ENCODE peak calls at places on chromosomes 7 and 10, in nine cellular contexts. J is hepatocyte, U is tibial artery, L is neural progenitor cell, S is mammary epithelial cell, T is astrocyte, V is transverse colon, Z is left lung, B is upper lobe of left lung. A is an unnamed sample.
A peak's percentile ranks its signal among the peaks of the same experiment; 100 is the strongest.

GRCh38 chr7:93178213-93178612 is 30.0 kb upstream of the SAMD9L start:
- DNase-seq in Z (no peak), T (no peak), U (no peak), B (no peak), L (no peak), S (no peak), V (no peak), J (no peak), A (no peak)

GRCh38 chr7:1672851-1673486 is 2.9 kb downstream of the ELFN1 start:
- DNase-seq in U (peak; percentile 15), B (no peak), Z (peak; percentile 59), J (peak; percentile 4), L (no peak), S (no peak), V (no peak), T (no peak), A (no peak)

GRCh38 chr10:79356104-79356503 is 8.8 kb downstream of the PPIF start:
- DNase-seq in T (no peak), S (no peak), Z (no peak), V (no peak), L (no peak), B (no peak), J (no peak), U (no peak), A (peak; percentile 1)

GRCh38 chr7:98659746-98660145 is 42.7 kb downstream of the NPTX2 start:
- DNase-seq in U (no peak), L (no peak), T (no peak), J (no peak), B (no peak), Z (no peak), S (no peak), V (no peak), A (no peak)

GRCh38 chr7:44748948-44749731 is 493 bp downstream of the ZMIZ2 start:
- DNase-seq in U (no peak), V (no peak), S (no peak), Z (no peak), B (peak; percentile 75), J (peak; percentile 51), L (peak; percentile 53), T (no peak), A (peak; percentile 26)

GRCh38 chr10:11430421-11431275 is 180.8 kb downstream of the USP6NL start:
- DNase-seq in J (no peak), S (no peak), L (no peak), V (no peak), B (no peak), U (no peak), T (no peak), Z (no peak), A (no peak)

GRCh38 chr10:71234970-71235681 is 22.8 kb downstream of the UNC5B start:
- DNase-seq in U (peak; percentile 64), T (peak; percentile 89), J (peak; percentile 82), L (peak; percentile 18), B (peak; percentile 82), S (no peak), V (no peak), Z (no peak), A (peak; percentile 38)

GRCh38 chr7:74032191-74032490 is 4.2 kb downstream of the ELN start:
- DNase-seq in Z (peak; percentile 64), S (peak; percentile 47), B (no peak), T (peak; percentile 87), J (no peak), L (no peak), V (no peak), U (peak; percentile 68), A (peak; percentile 87)

GRCh38 chr10:61786728-61787127 is 114.8 kb upstream of the ARID5B start:
- DNase-seq in L (no peak), J (no peak), S (peak; percentile 75), B (no peak), V (no peak), Z (no peak), U (no peak), T (peak; percentile 81), A (no peak)

GRCh38 chr7:55493416-55493815 is 78.9 kb downstream of the VOPP1 start:
- DNase-seq in L (no peak), B (no peak), J (no peak), S (peak; percentile 74), T (peak; percentile 28), Z (no peak), V (no peak), U (no peak), A (no peak)

GRCh38 chr7:124768525-124768924 is 2.9 kb upstream of the GPR37 start:
- DNase-seq in Z (no peak), V (no peak), B (no peak), J (no peak), S (no peak), L (no peak), U (no peak), T (no peak), A (no peak)

GRCh38 chr7:124764847-124765400 is 668 bp downstream of the GPR37 start:
- DNase-seq in J (peak; percentile 26), L (peak; percentile 62), V (peak; percentile 26), S (peak; percentile 2), U (no peak), T (no peak), B (no peak), Z (peak; percentile 75), A (peak; percentile 46)

GRCh38 chr7:124764071-124764846 is 1.3 kb downstream of the GPR37 start:
- DNase-seq in U (no peak), V (no peak), B (peak; percentile 82), S (no peak), T (no peak), L (peak; percentile 26), J (peak; percentile 11), Z (peak; percentile 60), A (no peak)

GRCh38 chr7:124762611-124763143 is 2.9 kb downstream of the GPR37 start:
- DNase-seq in U (no peak), B (no peak), J (peak; percentile 20), T (no peak), L (no peak), S (no peak), Z (no peak), V (peak; percentile 25), A (no peak)

GRCh38 chr7:124765401-124766352 is at the start of gene GPR37:
- DNase-seq in L (peak; percentile 84), J (peak; percentile 84), Z (peak; percentile 89), T (peak; percentile 37), S (peak; percentile 83), B (peak; percentile 92), U (no peak), V (peak; percentile 59), A (peak; percentile 89)
- TF ChIP-seq CTCF in L (peak; percentile 22), J (peak; percentile 38), Z (no peak), T (no peak), S (peak; percentile 61), B (no peak), U (no peak), V (no peak), A (peak; percentile 72)

DNA sequence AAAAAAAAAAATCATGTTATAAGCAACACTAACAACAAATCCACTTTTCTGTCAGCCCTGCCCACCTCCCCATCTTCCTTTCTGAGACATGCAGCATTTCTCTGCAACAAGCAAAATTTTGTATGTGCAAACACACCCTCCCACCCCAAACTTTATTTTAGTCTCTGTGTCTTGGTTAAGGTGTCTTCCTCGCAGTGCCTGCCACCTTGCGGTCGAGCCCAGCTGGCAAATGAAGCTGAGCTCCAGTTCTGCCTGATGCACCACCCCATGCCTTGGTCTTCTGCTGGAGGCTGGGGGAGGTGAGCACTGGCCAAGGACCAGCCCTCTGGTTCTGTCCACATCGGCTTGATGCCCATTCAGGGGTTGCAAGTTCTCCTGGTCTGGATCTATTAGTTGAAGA is 206.3 kb downstream of the MGMT start:
- DNase-seq in L (no peak), Z (no peak), B (no peak), V (no peak), J (no peak), T (no peak), S (no peak), U (no peak), A (no peak)
- H3K36me3 ChIP-seq in L (no peaks in the 10 kb centered on the region), Z (no peaks in the 10 kb centered on the region), B (no peaks in the 10 kb centered on the region), V (no peaks in the 10 kb centered on the region), J (no peaks in the 10 kb centered on the region), T (no peaks in the 10 kb centered on the region), S (no peaks in the 10 kb centered on the region), U (no peaks in the 10 kb centered on the region), A (no peaks in the 10 kb centered on the region)

DNA sequence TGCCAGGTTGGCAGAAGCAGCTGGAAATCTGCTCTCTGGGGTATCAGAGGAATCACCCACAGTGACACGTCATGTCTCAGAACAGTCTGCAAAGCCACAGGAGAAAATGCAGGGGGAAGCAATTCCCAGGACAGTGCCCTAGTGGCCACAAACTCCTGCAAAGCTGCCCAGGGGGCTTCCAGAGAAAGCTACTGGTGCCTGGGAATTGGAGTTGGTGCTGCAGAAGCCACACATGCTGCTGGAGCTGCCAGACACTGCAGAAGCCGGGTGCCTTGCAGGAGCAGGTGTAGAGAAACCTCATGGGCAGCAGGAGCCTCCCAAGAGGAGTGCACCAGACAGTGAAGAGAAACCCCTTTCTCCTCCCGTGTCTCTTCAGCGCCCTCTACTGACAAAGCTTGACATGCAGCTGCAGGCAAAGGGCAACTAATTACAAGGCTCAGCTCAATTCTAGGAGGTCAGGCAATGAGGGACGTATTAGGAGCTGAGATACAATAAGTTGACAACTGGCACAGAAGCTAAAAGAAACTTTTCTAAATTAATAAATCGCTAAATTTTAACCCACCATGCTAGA is 30.2 kb upstream of the NUB1 start:
- DNase-seq in U (no peak), V (no peak), Z (no peak), T (no peak), J (no peak), L (peak; percentile 20), B (no peak), S (peak; percentile 11), A (peak; percentile 68)
- TF ChIP-seq CTCF in U (no peak), V (no peak), Z (peak; percentile 17), T (no peak), J (peak; percentile 14), L (peak; percentile 31), B (no peak), S (peak; percentile 14), A (no peak)

GRCh38 chr10:24894728-24895127 is 57.7 kb downstream of the PRTFDC1 start:
- DNase-seq in B (no peak), V (no peak), J (no peak), T (no peak), L (no peak), U (no peak), S (no peak), Z (no peak), A (no peak)

GRCh38 chr10:24897326-24897926 is 55.0 kb downstream of the PRTFDC1 start:
- DNase-seq in Z (no peak), S (no peak), V (no peak), T (peak; percentile 79), J (no peak), U (no peak), L (no peak), B (no peak), A (no peak)

GRCh38 chr10:24893127-24893526 is 59.3 kb downstream of the PRTFDC1 start:
- DNase-seq in B (no peak), T (peak; percentile 36), L (no peak), U (no peak), Z (no peak), S (peak; percentile 35), V (no peak), J (no peak), A (no peak)

GRCh38 chr10:24891823-24892222 is 60.6 kb downstream of the PRTFDC1 start:
- DNase-seq in S (peak; percentile 91), Z (no peak), L (no peak), T (peak; percentile 85), J (no peak), V (no peak), B (no peak), U (no peak), A (no peak)

DNA sequence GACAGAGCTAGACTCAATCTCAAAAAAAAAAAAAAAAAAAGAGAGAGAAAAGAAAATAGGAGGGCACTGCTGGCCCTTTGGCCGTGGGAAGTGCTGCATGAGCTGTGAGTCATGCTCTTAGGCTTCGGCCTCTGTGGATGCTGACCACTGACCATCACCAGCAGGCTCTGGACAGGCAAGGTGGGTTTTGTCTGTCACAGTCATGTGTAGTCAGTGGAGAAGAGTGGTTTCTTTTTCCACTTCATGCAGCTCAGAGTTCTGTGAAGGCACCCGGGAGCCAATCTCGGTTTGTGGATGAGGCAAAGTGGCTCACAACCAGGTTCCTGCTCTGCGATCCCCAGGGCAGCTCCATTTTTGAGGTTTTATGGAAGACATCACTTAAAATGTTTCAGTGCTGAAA is 58.1 kb downstream of the PRTFDC1 start:
- DNase-seq in B (no peak), U (no peak), V (no peak), Z (no peak), S (no peak), T (peak; percentile 96), J (no peak), L (no peak), A (no peak)
- H3K36me3 ChIP-seq in B (no peaks in the 10 kb centered on the region), U (no peaks in the 10 kb centered on the region), V (no peaks in the 10 kb centered on the region), Z (no peaks in the 10 kb centered on the region), S (no peaks in the 10 kb centered on the region), T (no peaks in the 10 kb centered on the region), J (no peaks in the 10 kb centered on the region), L (no peaks in the 10 kb centered on the region), A (no peaks in the 10 kb centered on the region)

A was measured in testis.